ENCODE peak calls at places on chromosomes 7 and 10, in six cellular contexts. Y is HL-60; R is PC-3; N is cardiac fibroblast; G is CD4-positive, alpha-beta memory T cell; E is gastrocnemius medialis. J is an unnamed sample.

GRCh38 chr10:103932996-103933395 is 15.0 kb upstream of the STN1 start:
- DNase-seq in Y (no peak), R (no peak), N (no peak), G (no peak), E (no peak), J (no peak)

GRCh38 chr7:137209151-137209822 is 134.2 kb downstream of the PTN start:
- DNase-seq in Y (no peak), R (no peak), N (peak), G (no peak), E (no peak), J (no peak)

GRCh38 chr10:96512524-96512991 is 1.2 kb downstream of the TLL2 start:
- DNase-seq in Y (peak), R (no peak), N (peak), G (no peak), E (peak), J (no peak)

GRCh38 chr10:104274762-104275721 is 6.1 kb downstream of the GSTO2 start:
- DNase-seq in Y (peak), R (peak), N (peak), G (no peak), E (no peak), J (no peak)

GRCh38 chr7:98078197-98078870 is 28.3 kb upstream of the LMTK2 start:
- DNase-seq in Y (no peak), R (no peak), N (no peak), G (no peak), E (no peak), J (no peak)

GRCh38 chr10:127441350-127442219 is 107.5 kb upstream of the NPS start:
- DNase-seq in Y (no peak), R (no peak), N (no peak), G (no peak), E (no peak), J (no peak)

GRCh38 chr7:54722026-54722425 is 37.0 kb downstream of the SEC61G start:
- DNase-seq in Y (no peak), R (no peak), N (no peak), G (no peak), E (no peak), J (no peak)

GRCh38 chr10:48450811-48451466 is 144.5 kb downstream of the MAPK8 start:
- DNase-seq in Y (no peak), R (no peak), N (no peak), G (no peak), E (no peak), J (no peak)

GRCh38 chr7:6208573-6209328 is 63.7 kb downstream of the CYTH3 start:
- DNase-seq in Y (no peak), R (no peak), N (no peak), G (no peak), E (no peak), J (no peak)

GRCh38 chr10:86232646-86233045 is 133.9 kb downstream of the GRID1 start:
- DNase-seq in Y (no peak), R (no peak), N (no peak), G (no peak), E (no peak), J (no peak)

GRCh38 chr10:34432589-34432988 is 382.5 kb downstream of the PARD3 start:
- DNase-seq in Y (no peak), R (no peak), N (no peak), G (no peak), E (no peak), J (no peak)

GRCh38 chr7:103718482-103719415 is 270.7 kb downstream of the RELN start:
- DNase-seq in Y (no peak), R (peak), N (peak), G (no peak), E (no peak), J (no peak)

GRCh38 chr10:110005716-110006115 is 2.1 kb upstream of the ADD3 start:
- DNase-seq in Y (no peak), R (no peak), N (peak), G (no peak), E (peak), J (no peak)

GRCh38 chr10:110008518-110009339 is 945 bp downstream of the ADD3 start:
- DNase-seq in Y (peak), R (peak), N (no peak), G (peak), E (peak), J (peak)

GRCh38 chr10:110007171-110007700 is 548 bp upstream of the ADD3 start:
- DNase-seq in Y (no peak), R (no peak), N (peak), G (no peak), E (peak), J (no peak)

GRCh38 chr10:110007701-110008517 is at the start of gene ADD3:
- DNase-seq in Y (peak), R (peak), N (peak), G (peak), E (peak), J (peak)

DNA sequence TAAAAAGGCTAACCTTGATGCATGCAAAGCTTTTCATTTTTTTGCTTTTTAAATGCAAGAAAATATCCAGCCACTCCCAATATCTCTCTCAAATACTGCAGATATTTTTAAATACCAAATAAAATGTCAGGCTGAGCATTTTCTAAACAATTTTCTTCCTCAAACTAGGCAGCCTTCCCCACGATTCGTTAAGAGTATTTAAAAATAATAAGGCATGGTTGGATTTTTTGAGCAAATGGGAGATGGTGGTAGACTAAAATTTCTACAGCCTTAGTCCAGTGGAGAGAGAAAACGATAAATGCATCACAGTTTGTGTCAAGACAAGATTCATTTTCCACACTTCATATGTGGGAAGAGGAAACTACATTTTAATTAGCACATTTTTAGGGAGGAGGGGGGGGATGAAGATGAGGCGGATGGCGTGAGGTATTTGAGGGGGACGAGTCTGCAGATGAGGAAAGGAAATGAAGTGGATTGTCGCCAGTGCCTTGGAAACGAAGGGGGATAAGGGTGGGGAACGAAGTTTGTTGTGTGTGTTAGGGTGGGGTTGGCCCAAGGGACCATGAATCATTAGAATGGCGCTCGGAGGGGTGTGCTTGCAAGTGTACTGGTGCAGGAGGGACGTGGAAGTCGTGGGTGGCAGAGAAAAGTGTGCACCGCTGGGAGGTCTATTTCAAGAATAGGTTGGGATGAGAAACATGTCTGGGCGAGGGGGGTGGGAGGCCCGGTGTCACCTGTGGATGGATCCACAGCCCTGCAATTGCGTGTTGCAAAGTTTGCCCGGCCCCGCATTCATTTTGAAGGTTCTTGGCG is 1.2 kb upstream of the ADD3 start:
- DNase-seq in Y (no peak), R (no peak), N (peak), G (peak), E (peak), J (no peak)
- H3K4me3 ChIP-seq in Y (no peak), R (no peak), N (peak), G (no peak), E (peak), J (no peak)

GRCh38 chr10:116429288-116429977 is 1.8 kb downstream of the PNLIPRP3 start:
- DNase-seq in Y (no peak), R (no peak), N (no peak), G (no peak), E (no peak), J (no peak)
- H3K4me3 ChIP-seq in Y (no peak), R (no peak), N (no peak), G (no peak), E (no peak), J (no peak)

DNA sequence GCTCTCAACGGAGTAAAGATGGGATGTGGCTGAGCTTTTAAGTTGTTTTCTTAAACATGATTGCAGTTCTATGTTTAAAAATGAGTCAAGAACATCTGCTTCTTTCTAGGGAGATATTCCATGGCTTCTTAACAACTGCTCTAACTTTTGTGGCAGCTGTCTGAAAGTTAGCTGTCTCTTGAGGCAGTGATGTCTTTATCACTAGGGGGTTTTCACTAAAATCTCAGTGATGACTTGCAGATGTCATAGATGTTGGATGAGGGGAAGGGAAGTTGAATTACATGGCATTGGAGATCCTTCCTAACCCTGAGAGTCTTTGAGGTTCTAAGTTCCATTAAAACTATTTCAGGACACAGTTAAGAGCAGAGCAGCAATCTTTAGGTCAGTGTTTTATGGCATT is 43.5 kb downstream of the PRKG1 start:
- DNase-seq in Y (no peak), R (no peak), N (peak), G (no peak), E (no peak), J (no peak)
- H3K4me3 ChIP-seq in Y (no peak), R (no peak), N (no peak), G (no peak), E (no peak), J (no peak)

GRCh38 chr7:75880242-75880641 is 1.4 kb downstream of the RHBDD2 start:
- DNase-seq in Y (no peak), R (no peak), N (no peak), G (peak), E (no peak), J (peak)
- H3K4me3 ChIP-seq in Y (no peak), R (peak), N (peak), G (no peak), E (no peak), J (peak)

GRCh38 chr10:30701471-30702173 is 72.1 kb upstream of the LYZL2 start:
- DNase-seq in Y (peak), R (peak), N (peak), G (peak), E (peak), J (peak)

GRCh38 chr10:30705625-30706149 is 76.1 kb upstream of the LYZL2 start:
- DNase-seq in Y (no peak), R (no peak), N (no peak), G (no peak), E (no peak), J (peak)

GRCh38 chr10:30704016-30704600 is 74.6 kb upstream of the LYZL2 start:
- DNase-seq in Y (no peak), R (no peak), N (no peak), G (no peak), E (no peak), J (peak)

GRCh38 chr10:30705086-30705624 is 75.6 kb upstream of the LYZL2 start:
- DNase-seq in Y (no peak), R (no peak), N (no peak), G (peak), E (no peak), J (peak)

GRCh38 chr10:30702860-30703259 is 73.3 kb upstream of the LYZL2 start:
- DNase-seq in Y (no peak), R (no peak), N (no peak), G (no peak), E (no peak), J (no peak)
- H3K4me3 ChIP-seq in Y (no peak), R (no peak), N (no peak), G (no peak), E (no peak), J (no peak)

GRCh38 chr7:22842383-22842903 is 19.8 kb upstream of the TOMM7 start:
- DNase-seq in Y (no peak), R (no peak), N (peak), G (no peak), E (peak), J (no peak)
- H3K4me3 ChIP-seq in Y (no peak), R (no peak), N (no peak), G (no peak), E (peak), J (no peak)

DNA sequence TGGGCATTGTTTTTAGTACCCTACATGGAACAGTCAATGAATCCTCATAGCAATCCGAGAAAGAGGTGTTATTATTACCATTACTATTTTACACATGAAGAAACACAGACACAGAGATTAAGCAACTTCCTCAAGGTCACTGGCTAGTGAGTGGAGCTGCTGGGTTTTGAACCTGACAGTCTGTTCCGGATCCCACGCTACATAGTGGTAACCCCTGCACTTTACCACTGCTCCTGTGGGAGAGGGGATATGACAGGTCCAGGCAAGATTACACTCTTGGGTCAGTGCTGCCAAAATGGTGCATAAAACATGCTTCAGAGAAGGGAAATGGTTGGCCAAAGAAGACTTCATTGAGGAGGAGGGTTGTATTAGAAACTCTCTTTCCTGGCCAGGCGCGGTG is 185.7 kb downstream of the XPNPEP1 start:
- DNase-seq in Y (no peak), R (no peak), N (no peak), G (no peak), E (no peak), J (no peak)
- H3K4me3 ChIP-seq in Y (no peak), R (no peak), N (no peak), G (no peak), E (no peak), J (no peak)

DNA sequence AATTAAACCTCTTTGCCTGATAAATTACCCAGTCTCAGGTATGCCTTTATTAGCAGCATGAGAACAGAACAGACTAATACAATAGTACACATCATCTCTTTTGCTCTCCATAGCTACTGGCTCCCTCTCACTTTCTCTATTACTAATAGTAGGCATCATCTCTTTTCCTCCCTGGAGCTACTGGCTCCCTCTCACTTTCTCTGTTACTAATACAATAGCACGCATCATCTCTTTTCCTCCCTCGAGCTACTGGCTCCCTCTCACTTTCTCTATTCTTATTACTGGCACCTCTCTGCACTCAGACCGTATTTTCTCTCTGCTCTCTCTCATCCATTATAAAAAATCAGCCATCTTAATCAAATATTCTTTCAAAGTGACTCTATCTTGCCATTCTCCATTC is 37.1 kb downstream of the SLC25A13 start:
- DNase-seq in Y (no peak), R (no peak), N (peak), G (no peak), E (no peak), J (no peak)
- H3K4me3 ChIP-seq in Y (no peak), R (no peak), N (no peak), G (no peak), E (no peak), J (no peak)

GRCh38 chr7:123945938-123946337 is 20.9 kb downstream of the SPAM1 start:
- DNase-seq in Y (no peak), R (peak), N (no peak), G (no peak), E (no peak), J (no peak)
- H3K4me3 ChIP-seq in Y (no peak), R (no peak), N (no peak), G (no peak), E (no peak), J (no peak)

J was measured in Jurkat, Clone E6-1.